ENCODE peak calls at places on chromosomes 5 and 9, in seven cellular contexts. One of them, this sample, is unnamed.

GRCh38 chr9:114641974-114642373 is 15.6 kb downstream of the TEX53 start:
- DNase-seq in transverse colon: no peak
- DNase-seq in substantia nigra: no peak
- DNase-seq in AG08395: no peak
- DNase-seq in NCI-H2081 treated with DMSO at 0.1 percent for 48 hours: no peak
- DNase-seq in stimulated activated CD4-positive, alpha-beta T cell treated with anti-CD3 and anti-CD28 coated beads, Interleukin-12 subunit alpha, Interleukin-12 subunit beta, amount 100 ng/mL, for 4 hours: no peak
- DNase-seq in left cardiac atrium: no peak
- DNase-seq in this sample: no peak

GRCh38 chr5:39197556-39197955 is 21.8 kb downstream of the FYB1 start:
- DNase-seq in NCI-H2081 treated with DMSO at 0.1 percent for 48 hours: no peak
- DNase-seq in transverse colon: no peak
- DNase-seq in substantia nigra: no peak
- DNase-seq in stimulated activated CD4-positive, alpha-beta T cell treated with anti-CD3 and anti-CD28 coated beads, Interleukin-12 subunit alpha, Interleukin-12 subunit beta, amount 100 ng/mL, for 4 hours: no peak
- DNase-seq in left cardiac atrium: no peak
- DNase-seq in AG08395: no peak
- DNase-seq in this sample: no peak

GRCh38 chr9:113737414-113738271 is 138.5 kb upstream of the ZNF618 start:
- DNase-seq in left cardiac atrium: no peak
- DNase-seq in AG08395: peak
- DNase-seq in NCI-H2081 treated with DMSO at 0.1 percent for 48 hours: no peak
- DNase-seq in transverse colon: peak
- DNase-seq in substantia nigra: no peak
- DNase-seq in stimulated activated CD4-positive, alpha-beta T cell treated with anti-CD3 and anti-CD28 coated beads, Interleukin-12 subunit alpha, Interleukin-12 subunit beta, amount 100 ng/mL, for 4 hours: no peak
- DNase-seq in this sample: no peak

GRCh38 chr5:132498152-132498551 is 7.6 kb upstream of the IRF1 start:
- DNase-seq in stimulated activated CD4-positive, alpha-beta T cell treated with anti-CD3 and anti-CD28 coated beads, Interleukin-12 subunit alpha, Interleukin-12 subunit beta, amount 100 ng/mL, for 4 hours: no peak
- DNase-seq in substantia nigra: peak
- DNase-seq in left cardiac atrium: no peak
- DNase-seq in transverse colon: no peak
- DNase-seq in NCI-H2081 treated with DMSO at 0.1 percent for 48 hours: no peak
- DNase-seq in AG08395: peak
- DNase-seq in this sample: peak

GRCh38 chr9:137670391-137671195 is 51.8 kb downstream of the EHMT1 start:
- DNase-seq in transverse colon: peak
- DNase-seq in stimulated activated CD4-positive, alpha-beta T cell treated with anti-CD3 and anti-CD28 coated beads, Interleukin-12 subunit alpha, Interleukin-12 subunit beta, amount 100 ng/mL, for 4 hours: no peak
- DNase-seq in NCI-H2081 treated with DMSO at 0.1 percent for 48 hours: no peak
- DNase-seq in substantia nigra: no peak
- DNase-seq in left cardiac atrium: no peak
- DNase-seq in AG08395: no peak
- DNase-seq in this sample: peak

GRCh38 chr5:71782771-71783770 is 64.0 kb downstream of the CARTPT start:
- DNase-seq in left cardiac atrium: peak
- DNase-seq in substantia nigra: peak
- DNase-seq in NCI-H2081 treated with DMSO at 0.1 percent for 48 hours: peak
- DNase-seq in transverse colon: peak
- DNase-seq in stimulated activated CD4-positive, alpha-beta T cell treated with anti-CD3 and anti-CD28 coated beads, Interleukin-12 subunit alpha, Interleukin-12 subunit beta, amount 100 ng/mL, for 4 hours: peak
- DNase-seq in AG08395: peak
- DNase-seq in this sample: peak

GRCh38 chr5:76379316-76379715 is 23.8 kb upstream of the IQGAP2 start:
- DNase-seq in NCI-H2081 treated with DMSO at 0.1 percent for 48 hours: no peak
- DNase-seq in substantia nigra: no peak
- DNase-seq in stimulated activated CD4-positive, alpha-beta T cell treated with anti-CD3 and anti-CD28 coated beads, Interleukin-12 subunit alpha, Interleukin-12 subunit beta, amount 100 ng/mL, for 4 hours: no peak
- DNase-seq in left cardiac atrium: no peak
- DNase-seq in transverse colon: no peak
- DNase-seq in AG08395: no peak
- DNase-seq in this sample: no peak

GRCh38 chr5:140239939-140240700 is 62.8 kb downstream of the PFDN1 start:
- DNase-seq in transverse colon: peak
- DNase-seq in left cardiac atrium: peak
- DNase-seq in stimulated activated CD4-positive, alpha-beta T cell treated with anti-CD3 and anti-CD28 coated beads, Interleukin-12 subunit alpha, Interleukin-12 subunit beta, amount 100 ng/mL, for 4 hours: peak
- DNase-seq in NCI-H2081 treated with DMSO at 0.1 percent for 48 hours: no peak
- DNase-seq in substantia nigra: peak
- DNase-seq in AG08395: peak
- DNase-seq in this sample: peak

GRCh38 chr5:170648546-170648945 is 135.0 kb upstream of the GABRP start:
- DNase-seq in stimulated activated CD4-positive, alpha-beta T cell treated with anti-CD3 and anti-CD28 coated beads, Interleukin-12 subunit alpha, Interleukin-12 subunit beta, amount 100 ng/mL, for 4 hours: no peak
- DNase-seq in AG08395: no peak
- DNase-seq in left cardiac atrium: no peak
- DNase-seq in transverse colon: no peak
- DNase-seq in substantia nigra: no peak
- DNase-seq in NCI-H2081 treated with DMSO at 0.1 percent for 48 hours: no peak
- DNase-seq in this sample: no peak

GRCh38 chr5:5881294-5881693 is 458.8 kb downstream of the ICE1 start:
- DNase-seq in AG08395: no peak
- DNase-seq in NCI-H2081 treated with DMSO at 0.1 percent for 48 hours: peak
- DNase-seq in transverse colon: no peak
- DNase-seq in stimulated activated CD4-positive, alpha-beta T cell treated with anti-CD3 and anti-CD28 coated beads, Interleukin-12 subunit alpha, Interleukin-12 subunit beta, amount 100 ng/mL, for 4 hours: no peak
- DNase-seq in left cardiac atrium: no peak
- DNase-seq in substantia nigra: no peak
- DNase-seq in this sample: no peak

GRCh38 chr5:33941090-33941489 is 4.9 kb downstream of the RXFP3 start:
- DNase-seq in substantia nigra: no peak
- DNase-seq in NCI-H2081 treated with DMSO at 0.1 percent for 48 hours: no peak
- DNase-seq in transverse colon: no peak
- DNase-seq in left cardiac atrium: no peak
- DNase-seq in AG08395: no peak
- DNase-seq in stimulated activated CD4-positive, alpha-beta T cell treated with anti-CD3 and anti-CD28 coated beads, Interleukin-12 subunit alpha, Interleukin-12 subunit beta, amount 100 ng/mL, for 4 hours: no peak
- DNase-seq in this sample: no peak

GRCh38 chr9:3708751-3709150 is 182.9 kb upstream of the RFX3 start:
- DNase-seq in AG08395: no peak
- DNase-seq in stimulated activated CD4-positive, alpha-beta T cell treated with anti-CD3 and anti-CD28 coated beads, Interleukin-12 subunit alpha, Interleukin-12 subunit beta, amount 100 ng/mL, for 4 hours: no peak
- DNase-seq in NCI-H2081 treated with DMSO at 0.1 percent for 48 hours: peak
- DNase-seq in substantia nigra: peak
- DNase-seq in left cardiac atrium: no peak
- DNase-seq in transverse colon: no peak
- DNase-seq in this sample: no peak

GRCh38 chr9:137240321-137240840 is 706 bp upstream of the TUBB4B start:
- DNase-seq in AG08395: peak
- DNase-seq in stimulated activated CD4-positive, alpha-beta T cell treated with anti-CD3 and anti-CD28 coated beads, Interleukin-12 subunit alpha, Interleukin-12 subunit beta, amount 100 ng/mL, for 4 hours: peak
- DNase-seq in substantia nigra: peak
- DNase-seq in NCI-H2081 treated with DMSO at 0.1 percent for 48 hours: peak
- DNase-seq in left cardiac atrium: peak
- DNase-seq in transverse colon: peak
- DNase-seq in this sample: peak

GRCh38 chr5:179300834-179301233 is 44.4 kb downstream of the ADAMTS2 start:
- DNase-seq in stimulated activated CD4-positive, alpha-beta T cell treated with anti-CD3 and anti-CD28 coated beads, Interleukin-12 subunit alpha, Interleukin-12 subunit beta, amount 100 ng/mL, for 4 hours: no peak
- DNase-seq in substantia nigra: no peak
- DNase-seq in transverse colon: no peak
- DNase-seq in NCI-H2081 treated with DMSO at 0.1 percent for 48 hours: no peak
- DNase-seq in AG08395: no peak
- DNase-seq in left cardiac atrium: peak
- DNase-seq in this sample: peak

GRCh38 chr5:103428411-103428871 is 134.1 kb downstream of the NUDT12 start:
- DNase-seq in stimulated activated CD4-positive, alpha-beta T cell treated with anti-CD3 and anti-CD28 coated beads, Interleukin-12 subunit alpha, Interleukin-12 subunit beta, amount 100 ng/mL, for 4 hours: no peak
- DNase-seq in transverse colon: no peak
- DNase-seq in NCI-H2081 treated with DMSO at 0.1 percent for 48 hours: peak
- DNase-seq in AG08395: no peak
- DNase-seq in substantia nigra: no peak
- DNase-seq in left cardiac atrium: peak
- DNase-seq in this sample: peak

GRCh38 chr5:157497875-157498611 is 38.0 kb downstream of the NIPAL4 start:
- DNase-seq in left cardiac atrium: no peak
- DNase-seq in AG08395: no peak
- DNase-seq in transverse colon: no peak
- DNase-seq in NCI-H2081 treated with DMSO at 0.1 percent for 48 hours: peak
- DNase-seq in substantia nigra: no peak
- DNase-seq in stimulated activated CD4-positive, alpha-beta T cell treated with anti-CD3 and anti-CD28 coated beads, Interleukin-12 subunit alpha, Interleukin-12 subunit beta, amount 100 ng/mL, for 4 hours: no peak
- DNase-seq in this sample: no peak

GRCh38 chr5:123844873-123845272 is 332.9 kb downstream of the CSNK1G3 start:
- DNase-seq in substantia nigra: no peak
- DNase-seq in stimulated activated CD4-positive, alpha-beta T cell treated with anti-CD3 and anti-CD28 coated beads, Interleukin-12 subunit alpha, Interleukin-12 subunit beta, amount 100 ng/mL, for 4 hours: no peak
- DNase-seq in NCI-H2081 treated with DMSO at 0.1 percent for 48 hours: no peak
- DNase-seq in transverse colon: no peak
- DNase-seq in AG08395: peak
- DNase-seq in left cardiac atrium: no peak
- DNase-seq in this sample: no peak

GRCh38 chr9:95627802-95628201 is 111.0 kb upstream of the PTCH1 start:
- DNase-seq in NCI-H2081 treated with DMSO at 0.1 percent for 48 hours: no peak
- DNase-seq in AG08395: no peak
- DNase-seq in stimulated activated CD4-positive, alpha-beta T cell treated with anti-CD3 and anti-CD28 coated beads, Interleukin-12 subunit alpha, Interleukin-12 subunit beta, amount 100 ng/mL, for 4 hours: no peak
- DNase-seq in substantia nigra: no peak
- DNase-seq in transverse colon: no peak
- DNase-seq in left cardiac atrium: no peak
- DNase-seq in this sample: no peak

GRCh38 chr9:137829260-137829996 is 48.2 kb upstream of the CACNA1B start:
- DNase-seq in stimulated activated CD4-positive, alpha-beta T cell treated with anti-CD3 and anti-CD28 coated beads, Interleukin-12 subunit alpha, Interleukin-12 subunit beta, amount 100 ng/mL, for 4 hours: no peak
- DNase-seq in substantia nigra: no peak
- DNase-seq in NCI-H2081 treated with DMSO at 0.1 percent for 48 hours: no peak
- DNase-seq in transverse colon: no peak
- DNase-seq in left cardiac atrium: no peak
- DNase-seq in AG08395: no peak
- DNase-seq in this sample: no peak

GRCh38 chr9:6884960-6885359 is 127.2 kb downstream of the KDM4C start:
- DNase-seq in stimulated activated CD4-positive, alpha-beta T cell treated with anti-CD3 and anti-CD28 coated beads, Interleukin-12 subunit alpha, Interleukin-12 subunit beta, amount 100 ng/mL, for 4 hours: no peak
- DNase-seq in AG08395: no peak
- DNase-seq in transverse colon: no peak
- DNase-seq in NCI-H2081 treated with DMSO at 0.1 percent for 48 hours: no peak
- DNase-seq in substantia nigra: no peak
- DNase-seq in left cardiac atrium: no peak
- DNase-seq in this sample: no peak

GRCh38 chr9:89442981-89443817 is 54.7 kb downstream of the SEMA4D start:
- DNase-seq in NCI-H2081 treated with DMSO at 0.1 percent for 48 hours: no peak
- DNase-seq in substantia nigra: no peak
- DNase-seq in transverse colon: no peak
- DNase-seq in AG08395: peak
- DNase-seq in left cardiac atrium: no peak
- DNase-seq in stimulated activated CD4-positive, alpha-beta T cell treated with anti-CD3 and anti-CD28 coated beads, Interleukin-12 subunit alpha, Interleukin-12 subunit beta, amount 100 ng/mL, for 4 hours: no peak
- DNase-seq in this sample: no peak

GRCh38 chr9:70218767-70219166 is 40.0 kb upstream of the SMC5 start:
- DNase-seq in left cardiac atrium: no peak
- DNase-seq in substantia nigra: no peak
- DNase-seq in NCI-H2081 treated with DMSO at 0.1 percent for 48 hours: no peak
- DNase-seq in stimulated activated CD4-positive, alpha-beta T cell treated with anti-CD3 and anti-CD28 coated beads, Interleukin-12 subunit alpha, Interleukin-12 subunit beta, amount 100 ng/mL, for 4 hours: no peak
- DNase-seq in AG08395: peak
- DNase-seq in transverse colon: no peak
- DNase-seq in this sample: no peak

GRCh38 chr9:35680331-35681105 is 6.8 kb downstream of the CA9 start:
- DNase-seq in AG08395: no peak
- DNase-seq in stimulated activated CD4-positive, alpha-beta T cell treated with anti-CD3 and anti-CD28 coated beads, Interleukin-12 subunit alpha, Interleukin-12 subunit beta, amount 100 ng/mL, for 4 hours: no peak
- DNase-seq in left cardiac atrium: no peak
- DNase-seq in transverse colon: no peak
- DNase-seq in substantia nigra: no peak
- DNase-seq in NCI-H2081 treated with DMSO at 0.1 percent for 48 hours: no peak
- DNase-seq in this sample: no peak

GRCh38 chr5:137997726-137998213 is 35.1 kb downstream of the FAM13B start:
- DNase-seq in stimulated activated CD4-positive, alpha-beta T cell treated with anti-CD3 and anti-CD28 coated beads, Interleukin-12 subunit alpha, Interleukin-12 subunit beta, amount 100 ng/mL, for 4 hours: no peak
- DNase-seq in transverse colon: no peak
- DNase-seq in substantia nigra: no peak
- DNase-seq in NCI-H2081 treated with DMSO at 0.1 percent for 48 hours: no peak
- DNase-seq in left cardiac atrium: no peak
- DNase-seq in AG08395: no peak
- DNase-seq in this sample: no peak